ENCODE peak calls at places on chromosomes 2 and 18, in seven cellular contexts. T is NCI-H2029 treated with DMSO at 0.1 percent for 48 hours, Z is epithelial cell of esophagus, Y is GM04504, W is aorta, C is epithelial cell of proximal tubule, Q is T-cell. S is an unnamed sample.

GRCh38 chr2:216936954-216937357 is 77.1 kb upstream of the TNP1 start:
- DNase-seq in T (no peak), Z (peak; percentile 20), Y (no peak), W (no peak), C (peak; percentile 15), Q (no peak), S (no peak)

GRCh38 chr2:218631837-218632236 is 24.1 kb downstream of the PLCD4 start:
- DNase-seq in T (no peak), Z (peak; percentile 85), Y (no peak), W (no peak), C (no peak), Q (no peak), S (no peak)

GRCh38 chr2:13581471-13581870 is 864.7 kb downstream of the TRIB2 start:
- DNase-seq in T (no peak), Z (peak; percentile 28), Y (no peak), W (no peak), C (no peak), Q (no peak), S (no peak)

GRCh38 chr18:72427721-72428120 is 116.4 kb downstream of the CBLN2 start:
- DNase-seq in T (no peak), Z (peak; percentile 14), Y (no peak), W (no peak), C (no peak), Q (no peak), S (no peak)

GRCh38 chr18:79620586-79621165 is 58.9 kb upstream of the CTDP1 start:
- DNase-seq in T (no peak), Z (no peak), Y (no peak), W (peak; percentile 42), C (no peak), Q (no peak), S (no peak)

GRCh38 chr2:138493334-138493733 is 8.2 kb upstream of the SPOPL start:
- DNase-seq in T (no peak), Z (no peak), Y (no peak), W (no peak), C (no peak), Q (no peak), S (no peak)

GRCh38 chr2:198930170-198930569 is 527.6 kb downstream of the SATB2 start:
- DNase-seq in T (no peak), Z (no peak), Y (no peak), W (no peak), C (no peak), Q (no peak), S (no peak)

GRCh38 chr2:233163486-233164103 is 87.9 kb upstream of the ATG16L1 start:
- DNase-seq in T (no peak), Z (no peak), Y (no peak), W (no peak), C (no peak), Q (no peak), S (no peak)

GRCh38 chr2:233036162-233036838 is 3.8 kb downstream of the NEU2 start:
- DNase-seq in T (no peak), Z (no peak), Y (no peak), W (peak; percentile 55), C (no peak), Q (no peak), S (no peak)

GRCh38 chr2:104856086-104856972 is 2.4 kb downstream of the POU3F3 start:
- DNase-seq in T (no peak), Z (peak; percentile 4), Y (no peak), W (no peak), C (no peak), Q (no peak), S (no peak)

GRCh38 chr18:52715421-52715820 is 375.4 kb downstream of the DCC start:
- DNase-seq in T (no peak), Z (no peak), Y (no peak), W (no peak), C (no peak), Q (no peak), S (no peak)

S was measured in activated T-helper 2 cell treated with anti-CD3 and anti-CD28 coated beads, Interferon-gamma antibody, Interleukin-2, Interleukin-4, amounts not matched to agents 10 μg/mL and 5 μg/mL and 100 μg/mL, durations not matched to agents 14 hours and 24 hours and 36 hours.